ENCODE peak calls at places on chromosomes 7 and 10, in seven cellular contexts. G, I, Q, F, H, Y and S are unnamed samples.

GRCh38 chr10:82826132-82826531 is 951.1 kb downstream of the NRG3 start:
- DNase-seq in H (peak), Q (no peak), F (no peak), Y (no peak), G (no peak), I (no peak), S (no peak)

GRCh38 chr10:91800756-91801155 is 2.5 kb downstream of the TNKS2 start:
- DNase-seq in G (no peak), Y (no peak), Q (no peak), I (no peak), F (no peak), H (no peak), S (no peak)

GRCh38 chr7:128886391-128887168 is 23.9 kb downstream of the ATP6V1F start:
- DNase-seq in Y (no peak), I (no peak), G (no peak), H (no peak), F (no peak), Q (peak), S (no peak)

GRCh38 chr10:102009801-102010425 is 46.1 kb downstream of the ARMH3 start:
- DNase-seq in Y (peak), G (peak), Q (peak), I (peak), H (peak), F (no peak), S (peak)

GRCh38 chr7:44043902-44044301 is 600 bp upstream of the DBNL start:
- DNase-seq in G (no peak), Y (no peak), Q (no peak), H (no peak), I (no peak), F (no peak), S (no peak)

GRCh38 chr10:132866601-132867381 is 75.6 kb downstream of the CFAP46 start:
- DNase-seq in F (peak), H (no peak), G (peak), Y (peak), Q (peak), I (no peak), S (no peak)

GRCh38 chr10:111261066-111261465 is 184.2 kb downstream of the ADRA2A start:
- DNase-seq in I (no peak), F (no peak), G (no peak), H (no peak), Q (no peak), Y (no peak), S (no peak)

GRCh38 chr10:103605359-103606156 is 112.1 kb downstream of the NEURL1 start:
- DNase-seq in F (no peak), G (no peak), Y (no peak), Q (peak), I (peak), H (peak), S (no peak)

GRCh38 chr7:17952387-17952786 is 12.1 kb upstream of the SNX13 start:
- DNase-seq in G (no peak), Y (no peak), I (peak), Q (no peak), H (no peak), F (no peak), S (no peak)

GRCh38 chr7:151810434-151811232 is 66.3 kb downstream of the PRKAG2 start:
- DNase-seq in Q (no peak), F (no peak), Y (peak), G (no peak), I (no peak), H (no peak), S (no peak)

GRCh38 chr10:88497878-88498277 is 85.2 kb downstream of the RNLS start:
- DNase-seq in Q (no peak), F (no peak), Y (no peak), H (no peak), I (no peak), G (no peak), S (no peak)

GRCh38 chr7:43511029-43511428 is 71.9 kb upstream of the STK17A start:
- DNase-seq in G (no peak), Y (no peak), Q (no peak), F (no peak), H (no peak), I (no peak), S (no peak)

GRCh38 chr7:113338297-113338696 is 219.9 kb upstream of the SMIM30 start:
- DNase-seq in G (no peak), I (no peak), F (no peak), Q (no peak), H (no peak), Y (no peak), S (no peak)

GRCh38 chr10:79018591-79019011 is 50.2 kb upstream of the ZMIZ1 start:
- DNase-seq in Y (no peak), I (no peak), Q (peak), G (no peak), F (no peak), H (no peak), S (peak)

GRCh38 chr7:919924-920341 is 34.5 kb downstream of the ADAP1 start:
- DNase-seq in G (no peak), Q (peak), I (peak), H (no peak), Y (peak), F (peak), S (no peak)

GRCh38 chr10:5953676-5954075 is 23.7 kb downstream of the IL15RA start:
- DNase-seq in I (no peak), Q (peak), F (no peak), H (no peak), Y (no peak), G (no peak), S (no peak)

GRCh38 chr10:29932991-29933390 is 126.4 kb downstream of the JCAD start:
- DNase-seq in Q (no peak), H (no peak), Y (no peak), I (no peak), G (no peak), F (no peak), S (no peak)

GRCh38 chr10:101569838-101570763 is 18.0 kb downstream of the POLL start:
- DNase-seq in Y (peak), F (peak), Q (peak), G (peak), H (peak), I (peak), S (peak)

GRCh38 chr10:34808789-34809745 is 6.0 kb downstream of the PARD3 start:
- DNase-seq in I (peak), F (peak), Q (peak), H (peak), G (no peak), Y (no peak), S (no peak)

GRCh38 chr10:12350167-12350872 is 973 bp downstream of the CAMK1D start:
- DNase-seq in F (peak), H (peak), I (peak), G (peak), Q (peak), Y (peak), S (no peak)

GRCh38 chr7:114825423-114825951 is 96.4 kb upstream of the MDFIC start:
- DNase-seq in Q (no peak), I (no peak), Y (no peak), G (no peak), H (no peak), F (no peak), S (no peak)
- TF ChIP-seq CTCF in Q (no peak), I (no peak), Y (no peak), G (no peak), H (no peak), F (no peak), S (no peak)

GRCh38 chr7:149070372-149071140 is 20.0 kb downstream of the ZNF786 start:
- DNase-seq in I (no peak), G (no peak), Q (peak), F (no peak), H (no peak), Y (no peak), S (no peak)

GRCh38 chr7:149071182-149071635 is 19.3 kb downstream of the ZNF786 start:
- DNase-seq in Y (no peak), H (no peak), Q (peak), G (no peak), I (no peak), F (no peak), S (no peak)

GRCh38 chr7:149072438-149072775 is 18.1 kb downstream of the ZNF786 start:
- DNase-seq in F (no peak), H (no peak), Y (no peak), Q (peak), G (no peak), I (no peak), S (no peak)

GRCh38 chr7:149074116-149074885 is 16.2 kb downstream of the ZNF786 start:
- DNase-seq in Y (no peak), F (no peak), Q (no peak), H (no peak), I (no peak), G (no peak), S (no peak)

DNA sequence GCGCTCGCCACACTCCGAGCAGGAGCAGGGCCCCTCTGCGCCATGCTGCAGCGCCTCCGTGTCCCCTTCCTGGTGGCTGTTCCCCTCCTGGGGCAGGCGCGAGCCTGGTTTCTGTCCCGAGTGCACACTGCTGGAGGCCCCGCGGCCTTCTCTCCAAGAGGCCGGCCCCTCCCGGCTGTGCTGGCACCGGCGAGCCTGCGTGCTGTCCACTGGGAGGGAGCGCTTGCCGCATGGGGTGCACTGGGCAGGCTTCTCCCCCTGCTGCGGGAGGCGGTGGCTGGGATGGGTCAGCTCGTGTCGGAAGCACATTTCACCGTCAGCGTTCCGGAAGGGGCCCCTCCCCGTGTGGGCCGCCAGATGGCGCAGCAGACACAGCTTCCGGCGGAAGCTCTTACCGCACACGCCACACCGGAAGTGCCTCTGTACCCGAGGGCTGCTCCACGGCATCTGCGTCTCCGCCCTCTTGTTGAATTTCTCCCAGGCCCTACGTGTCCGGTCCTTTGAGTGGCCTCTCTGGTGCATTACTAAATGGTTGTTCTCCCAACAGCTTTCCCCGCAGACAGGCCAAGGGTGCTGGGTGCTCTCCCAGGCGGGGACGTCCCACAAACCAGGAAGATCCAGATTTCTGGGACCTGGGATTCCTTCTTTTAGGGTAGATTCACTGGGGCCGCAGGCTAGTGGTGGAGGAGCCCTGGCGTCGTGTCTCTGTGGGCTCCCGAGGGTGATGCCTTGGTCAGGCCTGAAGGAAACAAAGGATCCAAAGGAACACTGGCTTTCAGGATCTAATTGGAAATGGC is 18.7 kb downstream of the ZNF786 start:
- DNase-seq in Q (peak), H (no peak), I (no peak), Y (no peak), G (no peak), F (peak), S (no peak)
- TF ChIP-seq CTCF in Q (no peak), H (peak), I (no peak), Y (no peak), G (peak), F (peak), S (peak)

DNA sequence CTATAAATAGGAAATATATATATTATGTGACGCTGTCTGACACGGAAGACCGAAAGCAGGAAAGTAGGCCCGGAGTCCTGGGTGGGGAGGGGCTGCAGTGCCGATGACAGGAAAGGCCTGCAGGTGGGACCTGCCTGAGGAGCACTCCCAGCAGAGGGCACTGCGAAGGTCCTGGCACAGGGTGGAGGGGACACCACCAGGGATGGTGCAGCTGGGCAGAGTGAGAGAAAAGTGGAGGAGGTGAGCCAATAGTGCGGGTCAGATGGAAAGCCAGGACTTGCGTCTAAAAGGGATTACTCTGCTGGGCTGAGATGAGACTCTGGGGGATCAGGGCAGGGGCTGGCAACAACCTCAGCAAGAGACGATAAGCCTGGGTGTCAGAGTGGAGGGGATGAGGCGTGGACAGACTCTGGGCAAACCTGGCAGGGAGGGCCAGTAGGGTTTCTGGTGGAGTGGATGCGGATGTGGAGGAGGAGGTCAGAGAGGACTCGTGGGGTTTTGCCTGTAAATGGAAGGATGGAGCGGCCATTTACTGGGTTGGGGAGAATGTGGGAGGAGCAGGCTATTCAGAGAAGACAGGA is 118.2 kb upstream of the ZNF746 start:
- DNase-seq in Y (no peak), G (no peak), H (no peak), F (peak), Q (no peak), I (no peak), S (no peak)
- TF ChIP-seq CTCF in Y (no peak), G (peak), H (peak), F (peak), Q (no peak), I (no peak), S (no peak)

GRCh38 chr7:22979861-22980260 is 34.1 kb downstream of the HYCC1 start:
- DNase-seq in F (no peak), Y (no peak), H (no peak), Q (no peak), I (no peak), G (no peak), S (no peak)

GRCh38 chr7:22980422-22980821 is 33.5 kb downstream of the HYCC1 start:
- DNase-seq in Y (no peak), G (no peak), H (peak), I (no peak), F (no peak), Q (no peak), S (peak)

GRCh38 chr7:22983257-22983855 is 30.6 kb downstream of the HYCC1 start:
- DNase-seq in G (no peak), H (no peak), Y (no peak), I (no peak), Q (no peak), F (no peak), S (no peak)

DNA sequence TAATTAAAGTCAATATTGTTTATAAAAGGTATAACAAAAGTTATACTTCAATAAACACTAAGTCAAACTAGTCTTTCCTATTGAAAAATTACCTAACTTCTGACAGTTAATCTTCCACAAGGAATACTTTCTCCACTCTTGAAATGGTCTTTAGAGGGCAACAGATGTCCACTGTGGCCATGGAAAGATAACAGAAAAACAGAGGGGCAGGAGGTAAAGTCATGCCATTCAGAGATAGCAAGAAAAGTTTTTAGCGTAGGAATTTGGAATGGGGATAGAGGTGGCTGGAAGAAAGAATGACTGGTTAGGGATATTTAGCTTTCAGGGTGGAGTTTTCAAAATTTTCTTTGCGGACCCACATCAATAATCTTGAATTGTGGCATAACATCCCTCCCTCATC is 34.7 kb downstream of the HYCC1 start:
- DNase-seq in G (no peak), I (no peak), Y (no peak), H (no peak), Q (no peak), F (no peak), S (no peak)
- TF ChIP-seq CTCF in G (no peak), I (no peak), Y (no peak), H (no peak), Q (no peak), F (no peak), S (no peak)